ENCODE peak calls at places on chromosomes 6 and 20, in four cellular contexts. G is IMR-90, S is H1, Q is neuronal stem cell. K is an unnamed sample.

GRCh38 chr6:83057705-83058321 is 7.8 kb downstream of the UBE3D start:
- DNase-seq in G (peak), S (peak), Q (no peak), K (peak)

GRCh38 chr6:87606199-87606598 is 16.3 kb downstream of the ORC3 start:
- DNase-seq in G (no peak), S (no peak), Q (no peak), K (no peak)

GRCh38 chr20:36105731-36106226 is 48.8 kb upstream of the EPB41L1 start:
- DNase-seq in G (no peak), S (no peak), Q (no peak), K (no peak)

GRCh38 chr6:51640016-51640415 is 447.4 kb downstream of the PKHD1 start:
- DNase-seq in G (no peak), S (no peak), Q (no peak), K (no peak)

GRCh38 chr6:165659945-165660862 is 2.8 kb downstream of the PDE10A start:
- DNase-seq in G (peak), S (peak), Q (no peak), K (peak)

GRCh38 chr6:120055071-120055470 is 705.5 kb upstream of the MAN1A1 start:
- DNase-seq in G (no peak), S (no peak), Q (no peak), K (no peak)

GRCh38 chr6:93416575-93417420 is 2.6 kb downstream of the EPHA7 start:
- DNase-seq in G (no peak), S (peak), Q (peak), K (peak)

GRCh38 chr6:142026471-142026870 is 106.3 kb upstream of the GJE1 start:
- DNase-seq in G (no peak), S (no peak), Q (no peak), K (peak)

GRCh38 chr6:159077123-159077522 is 32.3 kb upstream of the TAGAP start:
- DNase-seq in G (no peak), S (no peak), Q (no peak), K (no peak)

GRCh38 chr6:7909323-7910276 is 988 bp downstream of the TXNDC5 start:
- DNase-seq in G (peak), S (peak), Q (peak), K (peak)

GRCh38 chr6:159761873-159762680 is at the start of gene ACAT2:
- DNase-seq in G (peak), S (peak), Q (peak), K (peak)

GRCh38 chr6:163950159-163950558 is 535.6 kb downstream of the QKI start:
- DNase-seq in G (peak), S (no peak), Q (no peak), K (no peak)

GRCh38 chr6:115891111-115891669 is 169.5 kb downstream of the FRK start:
- DNase-seq in G (peak), S (no peak), Q (no peak), K (no peak)

GRCh38 chr6:55668625-55669024 is 89.6 kb upstream of the HMGCLL1 start:
- DNase-seq in G (peak), S (no peak), Q (no peak), K (peak)

GRCh38 chr20:36848078-36848660 is 27.8 kb upstream of the TLDC2 start:
- DNase-seq in G (peak), S (no peak), Q (no peak), K (no peak)

GRCh38 chr6:111113731-111114438 is 26.6 kb downstream of the SLC16A10 start:
- DNase-seq in G (peak), S (no peak), Q (no peak), K (no peak)

GRCh38 chr20:3163099-3164042 is 3.7 kb upstream of the FASTKD5 start:
- DNase-seq in G (no peak), S (no peak), Q (no peak), K (no peak)

GRCh38 chr6:132354517-132355167 is 46.6 kb downstream of the MOXD1 start:
- DNase-seq in G (no peak), S (no peak), Q (no peak), K (peak)

GRCh38 chr6:140773276-140773675 is 1359.4 kb upstream of the GJE1 start:
- DNase-seq in G (no peak), S (no peak), Q (no peak), K (no peak)

GRCh38 chr6:156511051-156511450 is 266.1 kb upstream of the ARID1B start:
- DNase-seq in G (no peak), S (no peak), Q (no peak), K (no peak)

GRCh38 chr20:62724692-62725595 is 16.3 kb downstream of the NTSR1 start:
- DNase-seq in G (no peak), S (no peak), Q (no peak), K (no peak)

GRCh38 chr20:3068986-3069900 is 2.2 kb upstream of the OXT start:
- DNase-seq in G (peak), S (no peak), Q (no peak), K (no peak)

GRCh38 chr6:112571486-112571885 is 224.4 kb downstream of the RFPL4B start:
- DNase-seq in G (peak), S (no peak), Q (no peak), K (no peak)

DNA sequence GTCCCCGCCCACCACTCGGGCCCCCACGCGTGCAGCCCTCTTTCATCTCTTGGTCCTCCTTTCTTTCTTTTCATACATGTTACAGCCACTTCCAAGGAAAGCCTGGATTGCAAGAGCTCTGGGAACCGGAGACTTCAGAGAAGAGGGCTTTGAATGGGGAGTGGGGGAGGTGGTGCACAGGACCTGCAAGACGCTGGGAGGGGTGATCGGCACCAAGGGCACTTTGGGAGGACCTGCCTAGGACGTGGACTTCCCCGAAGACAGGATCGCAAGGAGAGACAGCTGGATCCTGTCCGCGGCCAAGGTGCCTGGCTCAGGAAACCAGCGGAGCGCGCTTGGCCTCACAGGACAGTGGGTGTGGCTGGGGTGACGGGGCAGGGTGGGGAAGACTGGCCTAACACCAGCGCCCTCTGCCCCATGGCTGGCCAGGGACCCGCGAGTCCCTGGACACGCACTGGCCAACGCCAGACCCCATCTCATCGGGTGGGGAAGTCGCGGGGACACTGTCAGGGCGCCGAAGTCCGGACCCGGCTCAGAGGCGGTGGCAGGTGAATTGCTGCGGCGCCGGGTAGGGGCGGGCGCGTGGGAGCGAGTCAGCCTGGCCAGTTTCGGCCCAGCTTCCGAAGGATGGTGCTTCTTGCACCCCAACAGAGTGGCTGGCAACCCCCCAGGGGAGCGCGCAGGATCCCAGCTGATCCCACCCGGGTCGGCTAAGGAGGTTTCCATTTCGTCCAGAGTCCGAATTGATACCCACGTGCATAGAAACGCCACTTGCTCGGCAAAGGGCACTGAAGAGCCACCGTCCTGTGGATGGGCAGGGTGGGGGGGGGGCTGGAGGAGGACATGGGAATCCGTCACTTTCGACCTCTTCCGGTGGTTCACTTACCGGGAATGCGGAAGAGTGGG is 714 bp upstream of the THBD start:
- DNase-seq in G (no peak), S (peak), Q (peak), K (peak)
- H4K8ac ChIP-seq in G (no peak), S (no peak), Q (no peak), K (no peak)

GRCh38 chr6:26025047-26025893 is 62.0 kb upstream of the HFE start:
- DNase-seq in G (peak), S (no peak), Q (no peak), K (peak)
- H3K4me3 ChIP-seq in G (no peak), S (peak), Q (no peak), K (no peak)

DNA sequence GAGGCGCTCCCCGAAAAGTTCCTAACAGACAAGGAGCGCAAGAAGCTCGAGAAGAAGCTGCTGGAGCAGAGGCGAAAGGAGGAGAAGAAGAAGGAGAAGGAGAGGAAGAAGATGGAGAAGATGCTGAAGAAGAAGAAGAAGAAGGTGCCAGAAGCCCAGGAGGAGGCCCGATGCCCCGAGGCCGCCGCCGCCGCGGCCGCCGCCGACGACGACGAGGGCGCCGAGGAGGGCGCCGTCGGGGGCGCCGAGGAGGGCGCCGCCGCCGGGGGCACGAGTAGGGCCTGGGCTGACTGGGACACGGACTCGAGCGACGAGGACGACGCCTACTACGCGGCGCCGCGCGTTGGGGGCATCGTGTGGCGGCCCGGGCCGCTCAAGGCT is 37.5 kb downstream of the GNAS start:
- DNase-seq in G (no peak), S (peak), Q (no peak), K (no peak)
- H2BK120ac ChIP-seq in G (no peak), S (no peak), Q (peak), K (no peak)

DNA sequence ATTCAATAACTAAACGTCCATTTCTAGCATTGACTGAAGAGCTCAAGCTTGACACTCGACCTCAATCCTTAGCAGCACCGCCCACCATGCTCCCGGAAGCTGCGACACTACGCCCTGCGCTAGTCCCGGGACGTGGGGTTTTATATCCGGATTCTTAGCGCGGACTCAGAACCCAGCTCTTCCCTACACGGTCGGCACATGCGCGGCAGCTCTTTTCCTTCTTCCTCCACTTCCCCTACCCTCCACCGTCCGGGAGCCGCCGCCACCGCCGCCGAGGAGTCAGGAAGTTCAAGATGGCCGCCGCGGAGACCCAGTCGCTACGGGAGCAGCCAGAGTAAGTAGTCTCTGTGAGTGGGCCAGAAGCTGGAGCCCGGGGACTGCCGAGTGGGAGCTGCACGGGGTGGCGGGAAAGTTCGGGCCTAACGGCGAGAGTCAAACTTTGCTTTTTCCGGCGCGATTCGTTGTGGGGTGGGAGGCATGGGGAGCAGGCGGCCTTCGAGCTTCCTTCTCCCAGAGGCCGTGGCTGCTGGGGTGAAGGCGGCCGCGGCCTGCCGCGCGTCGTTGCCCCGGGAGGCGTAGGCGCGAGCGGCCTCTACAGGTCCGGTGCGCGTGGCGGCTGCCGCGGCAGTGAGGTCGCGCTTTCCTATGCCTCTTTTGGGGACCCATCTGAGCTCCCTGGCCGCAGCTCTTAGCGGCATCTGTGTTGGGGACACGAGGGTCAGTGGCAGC is 57.6 kb downstream of the FAM217A start:
- DNase-seq in G (peak), S (peak), Q (peak), K (peak)
- H4K8ac ChIP-seq in G (peak), S (peak), Q (no peak), K (peak)

GRCh38 chr20:9515211-9515580 is 806 bp downstream of the LAMP5 start:
- DNase-seq in G (no peak), S (no peak), Q (no peak), K (no peak)

GRCh38 chr20:9516658-9516987 is 2.2 kb downstream of the LAMP5 start:
- DNase-seq in G (no peak), S (no peak), Q (no peak), K (no peak)

GRCh38 chr20:9517297-9518134 is 3.1 kb downstream of the LAMP5 start:
- DNase-seq in G (no peak), S (no peak), Q (no peak), K (peak)

GRCh38 chr20:9514461-9515210 is at the start of gene LAMP5:
- DNase-seq in G (peak), S (peak), Q (peak), K (peak)

GRCh38 chr20:9515761-9516657 is 1.6 kb downstream of the LAMP5 start:
- DNase-seq in G (no peak), S (peak), Q (no peak), K (peak)
- H3K4me3 ChIP-seq in G (no peak), S (peak), Q (no peak), K (no peak)